ENCODE peak calls at places on chromosomes 7 and 10, in five cellular contexts. O is prostate gland; T is AG04450; L is CD8-positive, alpha-beta T cell; G is choroid plexus epithelial cell. P is an unnamed sample.

GRCh38 chr7:150373049-150373801 is 4.6 kb downstream of the REPIN1 start:
- DNase-seq in O (peak; percentile 81), G (no peak), L (no peak), T (no peak), P (no peak)

GRCh38 chr10:79374312-79375191 is 27.3 kb downstream of the PPIF start:
- DNase-seq in L (peak; percentile 88), G (peak; percentile 78), O (peak; percentile 64), T (peak; percentile 45), P (peak; percentile 75)

GRCh38 chr10:8829592-8829991 is 775.1 kb downstream of the GATA3 start:
- DNase-seq in O (no peak), T (no peak), G (no peak), L (no peak), P (no peak)

GRCh38 chr7:158257516-158258410 is 329.9 kb downstream of the PTPRN2 start:
- DNase-seq in T (no peak), L (no peak), G (no peak), O (no peak), P (no peak)

GRCh38 chr10:110411047-110411410 is 86.7 kb upstream of the DUSP5 start:
- DNase-seq in T (no peak), O (no peak), G (peak; percentile 78), L (no peak), P (peak; percentile 81)

GRCh38 chr7:142438235-142438922 is 180.5 kb upstream of the PRSS58 start:
- DNase-seq in L (no peak), O (no peak), G (peak; percentile 79), T (no peak), P (peak; percentile 63)

GRCh38 chr7:155870334-155871180 is 58.3 kb upstream of the SHH start:
- DNase-seq in G (no peak), O (no peak), L (peak; percentile 29), T (no peak), P (no peak)

GRCh38 chr10:93993782-93994668 is at the start of gene PLCE1:
- DNase-seq in L (no peak), T (no peak), G (peak; percentile 34), O (peak; percentile 23), P (peak; percentile 62)

GRCh38 chr7:12637819-12638592 is 49.4 kb upstream of the ARL4A start:
- DNase-seq in O (no peak), T (peak; percentile 33), L (no peak), G (no peak), P (no peak)

GRCh38 chr7:129605960-129606644 is 5.4 kb upstream of the NRF1 start:
- DNase-seq in T (no peak), G (no peak), L (no peak), O (no peak), P (no peak)

GRCh38 chr10:1372212-1372611 is 316.0 kb downstream of the WDR37 start:
- DNase-seq in O (no peak), G (no peak), T (no peak), L (peak; percentile 1), P (no peak)

GRCh38 chr7:152615052-152615741 is 60.7 kb downstream of the XRCC2 start:
- DNase-seq in L (no peak), G (peak; percentile 22), O (no peak), T (no peak), P (no peak)

GRCh38 chr7:33842141-33842540 is 63.2 kb upstream of the BMPER start:
- DNase-seq in L (no peak), G (no peak), T (no peak), O (no peak), P (no peak)

GRCh38 chr7:151680810-151681209 is 161.1 kb upstream of the RHEB start:
- DNase-seq in T (no peak), G (peak; percentile 94), L (no peak), O (peak; percentile 58), P (peak; percentile 71)

GRCh38 chr10:101856626-101857025 is 13.0 kb upstream of the KCNIP2 start:
- DNase-seq in G (peak; percentile 58), T (no peak), L (no peak), O (no peak), P (peak; percentile 65)

GRCh38 chr10:80159166-80159888 is 26.8 kb downstream of the PLAC9 start:
- DNase-seq in G (no peak), O (no peak), T (no peak), L (no peak), P (no peak)

GRCh38 chr10:121804460-121804859 is 123.4 kb downstream of the ATE1 start:
- DNase-seq in O (no peak), L (no peak), G (peak; percentile 70), T (peak; percentile 29), P (peak; percentile 73)

GRCh38 chr7:72403677-72404076 is 8.5 kb downstream of the CALN1 start:
- DNase-seq in G (no peak), T (no peak), O (no peak), L (no peak), P (no peak)

GRCh38 chr10:69382382-69383117 is 34.2 kb downstream of the TACR2 start:
- DNase-seq in L (no peak), T (peak; percentile 42), O (no peak), G (peak; percentile 69), P (peak; percentile 95)

GRCh38 chr10:26486304-26486703 is 48.2 kb downstream of the APBB1IP start:
- DNase-seq in L (no peak), O (no peak), G (no peak), T (no peak), P (peak; percentile 83)
- TF ChIP-seq CTCF in L (no peak), O (no peak), G (no peak), T (no peak), P (no peak)

GRCh38 chr10:99709480-99710229 is 22.3 kb downstream of the COX15 start:
- DNase-seq in L (no peak), O (no peak), G (peak; percentile 44), T (no peak), P (no peak)

GRCh38 chr10:99714446-99714845 is 17.5 kb downstream of the COX15 start:
- DNase-seq in G (no peak), O (no peak), T (no peak), L (no peak), P (no peak)

GRCh38 chr10:99708428-99709010 is 23.4 kb downstream of the COX15 start:
- DNase-seq in O (no peak), G (no peak), L (no peak), T (no peak), P (no peak)

GRCh38 chr10:99711129-99711719 is 20.7 kb downstream of the COX15 start:
- DNase-seq in L (no peak), T (peak; percentile 55), G (peak; percentile 81), O (peak; percentile 51), P (peak; percentile 76)
- TF ChIP-seq CTCF in L (peak; percentile 41), T (peak; percentile 69), G (peak; percentile 72), O (no peak), P (peak; percentile 39)

DNA sequence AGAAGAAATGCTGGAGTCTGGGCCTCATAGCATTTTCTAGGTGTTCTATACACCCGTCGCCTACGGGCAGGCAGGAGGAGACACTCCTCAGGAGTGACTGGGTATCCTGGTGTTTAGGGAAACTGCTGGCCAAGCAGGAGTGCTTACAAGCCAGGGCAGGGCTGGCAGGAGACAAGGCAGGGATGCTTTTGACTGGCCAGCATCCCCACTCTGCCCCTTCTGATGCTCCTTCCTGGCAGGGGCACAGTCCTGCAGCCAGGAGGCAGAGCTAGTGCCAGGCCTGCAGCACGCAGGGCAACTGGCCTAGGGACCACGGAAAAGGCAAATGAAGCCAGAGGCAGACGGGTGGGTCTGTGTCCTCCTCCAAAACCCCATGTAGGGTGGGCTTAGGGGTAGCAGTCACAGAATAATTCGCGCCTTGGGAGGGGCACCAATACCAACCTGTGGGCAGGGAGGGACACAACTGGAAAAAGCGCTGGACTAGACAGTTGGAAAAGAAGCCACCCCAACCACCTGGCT is 4.9 kb downstream of the IMPDH1 start:
- DNase-seq in L (no peak), G (no peak), O (no peak), T (no peak), P (no peak)
- TF ChIP-seq CTCF in L (no peak), G (peak; percentile 31), O (no peak), T (peak; percentile 31), P (peak; percentile 31)

GRCh38 chr10:65559369-65559768 is 1366.5 kb upstream of the LRRTM3 start:
- DNase-seq in T (no peak), L (no peak), O (no peak), G (no peak), P (no peak)

GRCh38 chr10:65556006-65556405 is 1369.8 kb upstream of the LRRTM3 start:
- DNase-seq in L (no peak), O (no peak), T (no peak), G (no peak), P (no peak)

GRCh38 chr10:65550761-65551160 is 1375.1 kb upstream of the LRRTM3 start:
- DNase-seq in O (no peak), L (no peak), G (no peak), T (no peak), P (no peak)

GRCh38 chr10:65555192-65555591 is 1370.6 kb upstream of the LRRTM3 start:
- DNase-seq in G (no peak), O (no peak), L (no peak), T (no peak), P (no peak)
- TF ChIP-seq CTCF in G (no peak), O (no peak), L (no peak), T (no peak), P (no peak)

DNA sequence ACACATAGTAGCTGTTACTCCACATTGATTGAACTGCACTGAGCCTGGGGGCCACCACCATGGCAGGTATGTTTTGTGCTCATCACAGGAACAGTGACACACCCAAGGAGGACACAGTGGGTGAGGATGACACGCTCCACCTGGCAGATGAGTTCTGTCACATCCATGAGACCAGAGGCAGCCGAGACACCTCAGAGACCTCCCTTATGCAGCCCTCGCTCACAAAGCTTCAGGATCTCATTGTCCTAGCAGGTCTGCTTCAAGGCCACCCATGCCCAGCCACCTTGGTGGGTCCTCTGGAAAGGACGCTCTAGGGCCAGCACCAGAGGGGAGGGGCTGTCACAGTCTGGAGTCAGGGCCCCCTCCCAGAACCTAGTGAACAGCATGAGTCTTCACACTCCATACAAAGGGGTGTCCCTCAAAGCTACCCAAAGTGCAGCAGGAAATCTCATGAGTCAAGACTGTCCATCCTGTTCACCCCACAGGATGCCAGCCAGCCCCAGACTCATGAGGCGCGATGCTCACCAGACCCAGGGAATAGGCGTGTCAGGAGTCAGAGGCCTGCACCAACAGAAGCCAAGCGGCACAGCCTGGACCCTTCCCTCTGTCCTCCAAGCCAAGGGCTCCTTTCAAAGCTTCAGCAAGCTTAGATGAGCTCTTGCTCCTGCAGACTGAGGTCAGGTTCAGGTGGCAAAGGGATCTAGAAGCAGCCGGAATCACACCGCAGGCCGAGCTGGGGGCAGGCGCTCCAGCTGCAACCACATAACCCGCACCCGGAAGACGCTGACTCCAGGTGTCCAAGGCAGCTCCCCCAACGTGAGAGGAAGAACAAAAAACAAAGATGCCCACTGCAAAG is 9.6 kb downstream of the FAM53B start:
- DNase-seq in L (peak; percentile 55), T (no peak), G (no peak), O (no peak), P (no peak)
- TF ChIP-seq CTCF in L (no peak), T (no peak), G (no peak), O (no peak), P (no peak)

DNA sequence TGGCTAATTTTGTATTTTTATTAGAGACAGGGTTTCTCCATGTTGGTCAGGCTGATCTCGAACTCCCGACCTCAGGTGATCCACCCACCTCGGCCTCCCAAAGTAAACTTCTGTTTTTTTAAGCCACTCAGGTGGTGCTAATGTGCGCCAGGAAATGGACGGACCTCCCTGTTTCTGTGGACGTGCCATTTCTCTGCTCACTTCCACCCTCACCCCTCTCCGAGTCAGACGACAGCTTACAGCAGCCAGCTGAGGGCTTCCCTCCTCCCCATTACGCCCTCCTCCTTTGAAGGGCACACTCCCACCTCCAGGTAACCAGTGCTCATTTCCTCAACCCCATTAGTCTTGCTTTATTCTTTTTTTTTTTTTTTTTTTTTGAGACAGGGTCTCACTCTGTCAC is 41.7 kb upstream of the EZH2 start:
- DNase-seq in L (no peak), G (no peak), O (no peak), T (no peak), P (no peak)
- TF ChIP-seq CTCF in L (no peak), G (no peak), O (no peak), T (no peak), P (no peak)

P was measured in cardiac fibroblast.